ENCODE peak calls at places on chromosome X, in seven cellular contexts. Z is H9, M is mesenchymal stem cell, X is IMR-90, H is H1, J is neuronal stem cell, V is trophoblast cell. N is an unnamed sample.

GRCh38 chrX:16892504-16893362 is 22.6 kb upstream of the RBBP7 start:
- DNase-seq in Z (peak), M (peak), X (peak), H (no peak), J (peak), V (peak), N (peak)

GRCh38 chrX:10016516-10017132 is 49.5 kb downstream of the CLDN34 start:
- DNase-seq in Z (no peak), M (no peak), X (no peak), H (no peak), J (no peak), V (no peak), N (no peak)

GRCh38 chrX:64580035-64580434 is 184.8 kb upstream of the MTMR8 start:
- DNase-seq in Z (peak), M (no peak), X (no peak), H (no peak), J (no peak), V (no peak), N (peak)

GRCh38 chrX:120274958-120275357 is 24.3 kb downstream of the ZBTB33 start:
- DNase-seq in Z (peak), M (no peak), X (no peak), H (no peak), J (no peak), V (no peak), N (peak)

GRCh38 chrX:24498181-24498580 is 33.1 kb downstream of the PDK3 start:
- DNase-seq in Z (no peak), M (no peak), X (no peak), H (no peak), J (peak), V (no peak), N (peak)

GRCh38 chrX:48512371-48512935 is 3.7 kb downstream of the PORCN start:
- DNase-seq in Z (no peak), M (no peak), X (no peak), H (no peak), J (no peak), V (no peak), N (no peak)

GRCh38 chrX:10769696-10770619 is 149.6 kb upstream of the MID1 start:
- DNase-seq in Z (no peak), M (peak), X (peak), H (no peak), J (peak), V (no peak), N (peak)

GRCh38 chrX:19832186-19832965 is 55.0 kb downstream of the SH3KBP1 start:
- DNase-seq in Z (no peak), M (no peak), X (no peak), H (no peak), J (no peak), V (no peak), N (no peak)

GRCh38 chrX:72349190-72349589 is 43.5 kb upstream of the CITED1 start:
- DNase-seq in Z (no peak), M (no peak), X (no peak), H (no peak), J (no peak), V (no peak), N (peak)

GRCh38 chrX:70049406-70049805 is 332 bp downstream of the AWAT2 start:
- DNase-seq in Z (no peak), M (no peak), X (no peak), H (no peak), J (no peak), V (no peak), N (no peak)

GRCh38 chrX:84216406-84216805 is 28.4 kb upstream of the RPS6KA6 start:
- DNase-seq in Z (no peak), M (no peak), X (no peak), H (no peak), J (no peak), V (no peak), N (no peak)

GRCh38 chrX:1093112-1093511 is 119.3 kb downstream of the CRLF2 start:
- DNase-seq in Z (no peak), M (no peak), X (no peak), H (no peak), J (no peak), V (no peak), N (no peak)

GRCh38 chrX:145190801-145191389 is 56.4 kb upstream of the SPANXN1 start:
- DNase-seq in Z (no peak), M (peak), X (no peak), H (no peak), J (no peak), V (no peak), N (no peak)

GRCh38 chrX:123340691-123341090 is 156.6 kb downstream of the GRIA3 start:
- DNase-seq in Z (no peak), M (peak), X (no peak), H (no peak), J (no peak), V (no peak), N (no peak)

GRCh38 chrX:68383540-68383939 is 49.8 kb downstream of the OPHN1 start:
- DNase-seq in Z (no peak), M (no peak), X (no peak), H (no peak), J (no peak), V (no peak), N (no peak)

GRCh38 chrX:106959897-106960296 is 39.7 kb downstream of the CLDN2 start:
- DNase-seq in Z (no peak), M (peak), X (peak), H (no peak), J (no peak), V (no peak), N (peak)

GRCh38 chrX:69504626-69505612 is 793 bp downstream of the NALF2 start:
- DNase-seq in Z (no peak), M (no peak), X (no peak), H (no peak), J (no peak), V (no peak), N (no peak)

DNA sequence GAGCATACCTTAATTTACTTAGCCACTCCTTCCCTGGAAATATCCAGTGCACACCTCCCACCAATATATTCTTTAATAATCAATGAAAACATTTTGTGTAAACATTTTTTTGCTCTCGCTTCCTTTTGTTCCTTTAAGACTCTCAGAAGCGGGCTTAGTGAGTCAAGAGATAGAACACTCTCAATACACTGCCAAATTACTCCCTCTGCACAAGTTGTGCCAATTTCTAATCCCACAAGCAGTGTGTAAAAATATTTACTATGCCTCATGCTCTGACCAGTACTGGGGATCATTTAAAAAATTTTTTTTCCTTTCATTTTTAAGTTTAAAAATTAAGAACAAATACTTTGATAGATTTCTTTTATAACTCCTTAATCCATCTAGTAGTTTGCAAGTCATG is 5.1 kb downstream of the MORF4L2 start:
- DNase-seq in Z (no peak), M (no peak), X (no peak), H (no peak), J (no peak), V (no peak), N (no peak)
- H3K4ac ChIP-seq in Z (no peak), M (no peak), X (no peak), H (no peak), J (no peak), V (no peak), N (no peak)

DNA sequence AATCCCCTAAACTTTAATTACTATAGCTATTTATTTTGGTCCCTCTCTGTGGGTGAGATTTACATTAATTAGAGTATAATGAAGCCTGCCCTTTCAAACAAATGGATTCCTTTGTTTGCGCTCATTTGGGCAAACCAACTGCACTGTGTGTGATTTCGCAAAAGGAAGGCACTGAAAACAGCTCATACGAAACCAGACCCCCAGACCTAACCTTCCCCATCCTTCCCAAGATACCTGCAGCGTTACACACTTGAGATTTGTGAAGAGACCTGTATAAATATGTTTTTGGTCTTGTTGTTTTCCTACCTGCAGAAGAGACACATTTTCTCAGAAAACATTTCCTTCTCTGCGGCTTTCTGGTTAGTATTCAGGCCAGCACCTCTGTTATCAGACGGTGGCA is 47.5 kb downstream of the CBLL2 start:
- DNase-seq in Z (no peak), M (no peak), X (no peak), H (no peak), J (peak), V (no peak), N (no peak)
- H3K4me2 ChIP-seq in Z (no peak), M (no peak), X (no peak), H (peak), J (peak), V (no peak), N (no peak)

GRCh38 chrX:136794080-136794479 is 13.3 kb upstream of the ARHGEF6 start:
- DNase-seq in Z (no peak), M (no peak), X (no peak), H (no peak), J (no peak), V (no peak), N (no peak)

GRCh38 chrX:136784231-136784630 is 3.5 kb upstream of the ARHGEF6 start:
- DNase-seq in Z (no peak), M (no peak), X (no peak), H (no peak), J (no peak), V (no peak), N (no peak)

GRCh38 chrX:136789856-136790255 is 9.1 kb upstream of the ARHGEF6 start:
- DNase-seq in Z (no peak), M (no peak), X (no peak), H (no peak), J (no peak), V (no peak), N (no peak)
- H3K23ac ChIP-seq in Z (no peak), M (no peak), X (no peak), H (no peak), J (no peak), V (no peak), N (no peak)

GRCh38 chrX:51798701-51799100 is 55.5 kb downstream of the GSPT2 start:
- DNase-seq in Z (no peak), M (no peak), X (no peak), H (no peak), J (no peak), V (no peak), N (no peak)

GRCh38 chrX:51795136-51795535 is 51.9 kb downstream of the GSPT2 start:
- DNase-seq in Z (no peak), M (no peak), X (no peak), H (no peak), J (no peak), V (no peak), N (no peak)
- H3K4ac ChIP-seq in Z (no peak), M (no peak), X (no peak), H (no peak), J (no peak), V (no peak), N (no peak)

GRCh38 chrX:38986586-38986985 is 185.3 kb downstream of the MID1IP1 start:
- DNase-seq in Z (peak), M (no peak), X (no peak), H (no peak), J (no peak), V (no peak), N (peak)
- H3K4me2 ChIP-seq in Z (no peak), M (no peak), X (no peak), H (no peak), J (no peak), V (no peak), N (no peak)

GRCh38 chrX:132831336-132831973 is 127.0 kb downstream of the HS6ST2 start:
- DNase-seq in Z (no peak), M (no peak), X (no peak), H (no peak), J (no peak), V (no peak), N (no peak)

GRCh38 chrX:132834741-132835140 is 123.7 kb downstream of the HS6ST2 start:
- DNase-seq in Z (no peak), M (no peak), X (no peak), H (no peak), J (no peak), V (no peak), N (no peak)

GRCh38 chrX:132836471-132836870 is 122.0 kb downstream of the HS6ST2 start:
- DNase-seq in Z (no peak), M (no peak), X (no peak), H (no peak), J (no peak), V (no peak), N (no peak)

GRCh38 chrX:132833373-132833772 is 125.1 kb downstream of the HS6ST2 start:
- DNase-seq in Z (no peak), M (no peak), X (no peak), H (no peak), J (no peak), V (no peak), N (peak)

DNA sequence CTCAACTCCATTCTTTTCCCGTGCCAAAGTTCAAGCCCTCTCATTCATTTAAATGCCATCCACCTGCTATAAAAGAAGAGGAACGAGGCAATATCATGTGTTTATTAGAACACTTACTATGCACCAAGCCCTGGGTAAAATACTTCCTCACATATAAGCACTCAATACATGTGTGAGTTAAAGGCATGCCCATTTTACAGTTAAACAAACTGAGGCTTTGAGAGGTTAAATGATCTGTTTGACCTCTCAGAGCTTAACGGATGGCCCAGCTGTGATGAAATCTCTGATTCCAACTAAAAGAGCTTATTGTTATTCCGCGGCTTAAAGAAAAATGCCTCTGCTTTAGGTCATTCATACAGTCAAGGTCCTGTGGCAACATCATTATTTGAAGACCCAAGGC is 124.3 kb downstream of the HS6ST2 start:
- DNase-seq in Z (no peak), M (no peak), X (no peak), H (no peak), J (no peak), V (no peak), N (no peak)
- H3K23ac ChIP-seq in Z (no peak), M (no peak), X (no peak), H (no peak), J (no peak), V (no peak), N (no peak)

GRCh38 chrX:23271011-23271410 is 63.6 kb upstream of the PTCHD1 start:
- DNase-seq in Z (no peak), M (no peak), X (no peak), H (no peak), J (no peak), V (no peak), N (no peak)
- H3K4ac ChIP-seq in Z (no peak), M (no peak), X (no peak), H (no peak), J (no peak), V (no peak), N (no peak)

DNA sequence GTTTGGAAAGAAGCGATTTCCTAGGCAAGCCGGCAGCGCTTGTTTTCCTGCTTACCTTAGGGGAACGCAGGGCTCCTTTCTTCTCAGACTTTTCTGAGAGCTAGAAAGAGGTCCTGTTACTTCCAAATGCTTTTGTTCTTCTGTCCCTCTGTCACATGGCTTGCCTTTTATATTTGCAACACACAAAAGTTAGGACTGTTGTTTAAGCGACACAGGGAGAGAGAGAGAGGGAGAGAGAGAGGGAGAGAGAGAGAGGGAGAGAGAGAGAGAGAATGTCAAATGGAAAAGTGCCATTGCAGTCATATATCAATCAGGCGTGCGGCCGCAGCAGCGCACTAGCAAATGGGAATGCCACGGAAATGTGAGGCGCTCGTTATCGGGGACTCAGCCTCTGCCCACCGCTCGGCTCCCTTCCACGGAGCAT is at the start of gene NDP:
- DNase-seq in Z (no peak), M (no peak), X (no peak), H (no peak), J (no peak), V (no peak), N (peak)
- H3K4me2 ChIP-seq in Z (peak), M (peak), X (peak), H (peak), J (peak), V (peak), N (peak)

GRCh38 chrX:2242326-2242725 is 258.4 kb downstream of the DHRSX start:
- DNase-seq in Z (no peak), M (no peak), X (no peak), H (no peak), J (no peak), V (peak), N (peak)
- H3K23ac ChIP-seq in Z (no peak), M (no peak), X (no peak), H (no peak), J (no peak), V (no peak), N (no peak)

GRCh38 chrX:136936183-136936549 is 55.6 kb upstream of the RBMX start:
- DNase-seq in Z (no peak), M (no peak), X (peak), H (no peak), J (no peak), V (no peak), N (no peak)

GRCh38 chrX:136933617-136934145 is 53.2 kb upstream of the RBMX start:
- DNase-seq in Z (no peak), M (no peak), X (no peak), H (no peak), J (no peak), V (no peak), N (no peak)

GRCh38 chrX:136931661-136932060 is 51.1 kb upstream of the RBMX start:
- DNase-seq in Z (no peak), M (peak), X (no peak), H (no peak), J (no peak), V (no peak), N (no peak)
- H3K4ac ChIP-seq in Z (no peak), M (no peak), X (no peak), H (no peak), J (no peak), V (no peak), N (no peak)